ENCODE peak calls at places on chromosomes 11 and 22, in ten cellular contexts. U is astrocyte of the spinal cord, F is hepatocyte, K is NT2/D1, P is fibroblast of the aortic adventitia, J is H7, Z is upper lobe of right lung, X is fibroblast of mammary gland, H is neural progenitor cell, R is pancreas. O is an unnamed sample.

GRCh38 chr11:12900496-12900895 is 108.6 kb upstream of the RASSF10 start:
- DNase-seq in U (peak), F (peak), K (no peak), P (peak), J (no peak), Z (no peak), X (peak), H (no peak), R (no peak), O (peak)

GRCh38 chr11:76073716-76074115 is 132.6 kb downstream of the WNT11 start:
- DNase-seq in U (peak), F (no peak), K (no peak), P (peak), J (no peak), Z (no peak), X (peak), H (no peak), R (no peak), O (no peak)

GRCh38 chr22:29710922-29711593 is 8.7 kb upstream of the CABP7 start:
- DNase-seq in U (no peak), F (no peak), K (no peak), P (no peak), J (no peak), Z (no peak), X (no peak), H (no peak), R (peak), O (no peak)

GRCh38 chr22:46052801-46053562 is 76.0 kb upstream of the WNT7B start:
- DNase-seq in U (peak), F (no peak), K (no peak), P (peak), J (peak), Z (peak), X (peak), H (no peak), R (peak), O (peak)

GRCh38 chr11:134333951-134334350 is 2.2 kb downstream of the GLB1L2 start:
- DNase-seq in U (no peak), F (no peak), K (no peak), P (no peak), J (no peak), Z (no peak), X (no peak), H (no peak), R (no peak), O (no peak)

GRCh38 chr11:44128729-44129128 is 33.3 kb downstream of the EXT2 start:
- DNase-seq in U (no peak), F (no peak), K (no peak), P (no peak), J (no peak), Z (no peak), X (no peak), H (no peak), R (no peak), O (no peak)

GRCh38 chr11:88352139-88352538 is 14.6 kb upstream of the CTSC start:
- DNase-seq in U (peak), F (peak), K (no peak), P (peak), J (no peak), Z (no peak), X (no peak), H (no peak), R (no peak), O (no peak)

GRCh38 chr11:1146311-1146864 is 11.4 kb upstream of the MUC5AC start:
- DNase-seq in U (no peak), F (no peak), K (no peak), P (no peak), J (peak), Z (peak), X (no peak), H (no peak), R (no peak), O (no peak)

GRCh38 chr11:75816561-75817239 is 1.7 kb downstream of the UVRAG start:
- DNase-seq in U (no peak), F (no peak), K (no peak), P (no peak), J (no peak), Z (no peak), X (peak), H (no peak), R (no peak), O (no peak)

GRCh38 chr11:58629857-58630256 is 7.4 kb downstream of the CNTF start:
- DNase-seq in U (peak), F (peak), K (no peak), P (peak), J (peak), Z (no peak), X (peak), H (peak), R (no peak), O (peak)

GRCh38 chr11:69055598-69056516 is 7.1 kb downstream of the TPCN2 start:
- DNase-seq in U (no peak), F (no peak), K (no peak), P (no peak), J (no peak), Z (peak), X (no peak), H (no peak), R (no peak), O (no peak)

GRCh38 chr11:131734871-131735270 is 364.5 kb downstream of the NTM start:
- DNase-seq in U (no peak), F (no peak), K (no peak), P (peak), J (no peak), Z (no peak), X (no peak), H (no peak), R (no peak), O (no peak)

GRCh38 chr11:118910309-118911112 is 15.2 kb downstream of the BCL9L start:
- DNase-seq in U (peak), F (peak), K (no peak), P (peak), J (peak), Z (peak), X (peak), H (peak), R (peak), O (peak)

GRCh38 chr11:103736986-103737622 is 299.3 kb upstream of the DDI1 start:
- DNase-seq in U (no peak), F (no peak), K (no peak), P (peak), J (no peak), Z (no peak), X (no peak), H (no peak), R (no peak), O (no peak)

GRCh38 chr11:75022289-75022688 is 33.6 kb downstream of the NEU3 start:
- DNase-seq in U (no peak), F (no peak), K (no peak), P (no peak), J (no peak), Z (no peak), X (no peak), H (no peak), R (no peak), O (peak)

GRCh38 chr11:132158091-132158490 is 787.7 kb downstream of the NTM start:
- DNase-seq in U (no peak), F (peak), K (peak), P (no peak), J (peak), Z (no peak), X (peak), H (peak), R (no peak), O (peak)

GRCh38 chr11:70483077-70483861 is 84.9 kb downstream of the CTTN start:
- DNase-seq in U (peak), F (peak), K (no peak), P (peak), J (peak), Z (peak), X (peak), H (no peak), R (no peak), O (peak)

GRCh38 chr11:79438631-79439429 is 2.0 kb downstream of the TENM4 start:
- DNase-seq in U (peak), F (peak), K (no peak), P (peak), J (peak), Z (peak), X (peak), H (peak), R (no peak), O (peak)

GRCh38 chr11:111426615-111427014 is 47.5 kb upstream of the POU2AF1 start:
- DNase-seq in U (no peak), F (no peak), K (no peak), P (no peak), J (no peak), Z (no peak), X (no peak), H (no peak), R (no peak), O (peak)

GRCh38 chr11:119975561-119976152 is 162.3 kb downstream of the TRIM29 start:
- DNase-seq in U (no peak), F (no peak), K (peak), P (no peak), J (peak), Z (no peak), X (no peak), H (peak), R (no peak), O (no peak)

GRCh38 chr11:117934526-117935307 is 5.5 kb upstream of the TMPRSS13 start:
- DNase-seq in U (no peak), F (no peak), K (no peak), P (no peak), J (no peak), Z (no peak), X (no peak), H (no peak), R (no peak), O (no peak)

GRCh38 chr22:42366815-42367581 is 65.2 kb downstream of the NFAM1 start:
- DNase-seq in U (no peak), F (no peak), K (no peak), P (peak), J (no peak), Z (no peak), X (no peak), H (no peak), R (no peak), O (no peak)

GRCh38 chr22:35381424-35381772 is 502 bp downstream of the HMOX1 start:
- DNase-seq in U (no peak), F (peak), K (no peak), P (no peak), J (no peak), Z (no peak), X (no peak), H (no peak), R (no peak), O (no peak)

GRCh38 chr11:66317322-66317765 is 500 bp upstream of the CD248 start:
- DNase-seq in U (no peak), F (peak), K (no peak), P (peak), J (peak), Z (peak), X (peak), H (no peak), R (no peak), O (no peak)

GRCh38 chr11:29448246-29448877 is 568.5 kb downstream of the KCNA4 start:
- DNase-seq in U (peak), F (peak), K (no peak), P (peak), J (peak), Z (no peak), X (peak), H (peak), R (no peak), O (peak)

GRCh38 chr11:61102667-61103491 is 590 bp downstream of the CD5 start:
- DNase-seq in U (no peak), F (no peak), K (no peak), P (no peak), J (peak), Z (peak), X (no peak), H (no peak), R (no peak), O (no peak)

GRCh38 chr11:44972746-44973435 is 22.2 kb upstream of the TP53I11 start:
- DNase-seq in U (no peak), F (no peak), K (no peak), P (peak), J (no peak), Z (no peak), X (no peak), H (no peak), R (no peak), O (no peak)

GRCh38 chr11:62146476-62147200 is 22.8 kb downstream of the INCENP start:
- DNase-seq in U (no peak), F (no peak), K (no peak), P (no peak), J (no peak), Z (peak), X (no peak), H (no peak), R (no peak), O (no peak)

GRCh38 chr22:29383740-29384139 is 4.6 kb downstream of the AP1B1 start:
- DNase-seq in U (no peak), F (no peak), K (no peak), P (no peak), J (no peak), Z (no peak), X (no peak), H (no peak), R (no peak), O (no peak)

GRCh38 chr11:257766-258493 is 20.3 kb upstream of the NLRP6 start:
- DNase-seq in U (no peak), F (no peak), K (no peak), P (no peak), J (no peak), Z (no peak), X (no peak), H (no peak), R (no peak), O (no peak)

GRCh38 chr22:23077627-23078461 is 7.5 kb downstream of the GNAZ start:
- DNase-seq in U (no peak), F (no peak), K (no peak), P (no peak), J (peak), Z (no peak), X (no peak), H (no peak), R (no peak), O (no peak)

GRCh38 chr11:73335204-73335923 is 27.3 kb downstream of the ARHGEF17 start:
- DNase-seq in U (peak), F (peak), K (peak), P (peak), J (peak), Z (peak), X (peak), H (peak), R (peak), O (peak)

GRCh38 chr11:45774786-45775185 is 30.2 kb upstream of the SLC35C1 start:
- DNase-seq in U (no peak), F (no peak), K (no peak), P (no peak), J (no peak), Z (no peak), X (no peak), H (no peak), R (no peak), O (no peak)

GRCh38 chr11:95778699-95779098 is 10.9 kb downstream of the FAM76B start:
- DNase-seq in U (no peak), F (no peak), K (no peak), P (no peak), J (no peak), Z (no peak), X (no peak), H (no peak), R (no peak), O (no peak)

GRCh38 chr22:20430641-20431519 is 6.7 kb downstream of the SCARF2 start:
- DNase-seq in U (no peak), F (peak), K (no peak), P (no peak), J (peak), Z (peak), X (no peak), H (peak), R (peak), O (peak)

GRCh38 chr11:62592989-62593421 is 1.7 kb upstream of the TUT1 start:
- DNase-seq in U (no peak), F (no peak), K (no peak), P (no peak), J (no peak), Z (no peak), X (no peak), H (no peak), R (no peak), O (no peak)

DNA sequence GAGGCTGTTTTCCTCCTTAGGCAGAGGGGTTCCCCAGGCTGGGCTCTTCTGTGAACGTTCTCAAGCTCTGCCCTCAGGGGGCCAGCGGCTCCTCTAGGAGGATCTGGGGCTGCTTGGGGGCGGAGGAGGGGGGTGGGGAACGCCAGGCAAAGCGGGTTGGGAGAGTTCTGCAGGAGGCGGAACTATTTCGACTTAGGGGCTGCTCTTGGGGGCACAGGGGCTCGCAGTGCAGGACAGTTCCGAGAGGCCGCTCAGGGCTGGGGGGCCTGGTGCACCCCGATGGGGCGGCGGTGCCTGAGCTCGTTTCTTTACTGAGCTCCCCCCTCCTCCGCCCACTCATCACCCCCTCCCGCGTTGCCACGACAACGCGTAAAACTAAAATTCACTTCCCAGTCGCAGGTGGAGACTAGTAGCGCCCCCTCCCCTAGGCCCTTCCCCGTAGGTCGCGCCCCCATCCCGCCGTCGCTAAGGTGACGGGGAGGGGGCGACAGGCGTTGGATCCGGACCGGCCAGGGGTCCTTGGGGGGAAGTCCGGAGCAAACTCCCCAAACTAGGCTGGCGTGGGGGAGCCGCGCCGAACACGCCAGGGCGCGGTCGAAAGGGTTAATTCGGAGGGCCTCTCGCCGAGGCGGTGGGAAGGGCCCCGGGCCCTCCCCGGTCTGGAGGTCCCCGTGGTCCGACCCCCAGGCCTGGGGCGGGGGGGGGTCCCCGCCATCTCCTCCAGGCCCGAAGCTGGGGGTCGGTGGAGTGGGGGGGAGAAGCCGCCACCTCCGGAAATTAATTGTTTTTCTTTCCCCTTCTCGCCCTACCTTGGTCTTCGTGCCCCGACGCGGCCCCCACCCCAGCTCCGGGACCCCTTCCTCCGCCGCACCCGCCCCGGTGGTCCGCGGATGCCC is 856 bp downstream of the SHANK3 start:
- DNase-seq in U (no peak), F (peak), K (no peak), P (no peak), J (peak), Z (no peak), X (no peak), H (peak), R (no peak), O (no peak)
- H3K4me3 ChIP-seq in U (no peak), F (peak), K (peak), P (no peak), J (peak), Z (peak), X (no peak), H (peak), R (peak), O (no peak)

GRCh38 chr22:27603111-27603822 is 198.3 kb downstream of the MN1 start:
- DNase-seq in U (no peak), F (no peak), K (no peak), P (peak), J (no peak), Z (no peak), X (no peak), H (no peak), R (no peak), O (no peak)
- H3K4me3 ChIP-seq in U (no peak), F (no peak), K (no peak), P (no peak), J (no peak), Z (no peak), X (no peak), H (no peak), R (no peak), O (no peak)

DNA sequence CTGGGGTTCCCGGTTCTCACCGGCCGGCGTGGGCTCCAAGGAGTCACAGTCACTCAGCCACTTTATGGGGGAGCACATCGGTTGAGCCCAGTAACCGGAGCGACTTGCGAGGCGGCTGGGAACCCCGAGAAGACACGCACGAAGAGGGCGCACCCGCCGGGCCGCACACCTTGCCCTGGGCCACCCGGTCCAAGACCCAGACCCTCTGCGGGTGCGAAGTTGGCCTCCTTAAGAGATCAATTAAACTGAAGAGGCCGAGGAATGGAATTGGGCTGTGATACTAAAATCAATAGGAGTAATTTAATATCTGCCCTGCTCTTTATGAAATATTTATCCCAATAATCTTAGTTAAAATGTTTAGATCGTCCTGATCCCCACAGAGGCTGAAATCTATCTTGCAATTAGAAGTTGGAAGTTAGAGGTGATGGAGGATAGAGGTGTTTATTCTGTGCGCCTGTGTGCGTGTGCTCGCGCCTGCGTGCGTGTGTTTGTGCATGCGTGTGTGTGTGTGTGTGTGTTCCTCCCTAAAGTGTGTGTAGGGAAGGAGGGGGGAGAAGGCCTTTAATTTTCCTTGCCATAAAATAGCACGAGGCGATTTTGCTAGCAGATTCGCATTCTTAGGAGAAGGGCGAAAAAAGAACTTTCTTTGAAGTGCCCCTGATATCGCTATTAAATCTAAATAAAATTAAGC is 978 bp upstream of the MN1 start:
- DNase-seq in U (no peak), F (no peak), K (no peak), P (peak), J (peak), Z (no peak), X (no peak), H (no peak), R (no peak), O (no peak)
- H3K4me3 ChIP-seq in U (peak), F (peak), K (peak), P (peak), J (peak), Z (peak), X (peak), H (peak), R (peak), O (peak)

DNA sequence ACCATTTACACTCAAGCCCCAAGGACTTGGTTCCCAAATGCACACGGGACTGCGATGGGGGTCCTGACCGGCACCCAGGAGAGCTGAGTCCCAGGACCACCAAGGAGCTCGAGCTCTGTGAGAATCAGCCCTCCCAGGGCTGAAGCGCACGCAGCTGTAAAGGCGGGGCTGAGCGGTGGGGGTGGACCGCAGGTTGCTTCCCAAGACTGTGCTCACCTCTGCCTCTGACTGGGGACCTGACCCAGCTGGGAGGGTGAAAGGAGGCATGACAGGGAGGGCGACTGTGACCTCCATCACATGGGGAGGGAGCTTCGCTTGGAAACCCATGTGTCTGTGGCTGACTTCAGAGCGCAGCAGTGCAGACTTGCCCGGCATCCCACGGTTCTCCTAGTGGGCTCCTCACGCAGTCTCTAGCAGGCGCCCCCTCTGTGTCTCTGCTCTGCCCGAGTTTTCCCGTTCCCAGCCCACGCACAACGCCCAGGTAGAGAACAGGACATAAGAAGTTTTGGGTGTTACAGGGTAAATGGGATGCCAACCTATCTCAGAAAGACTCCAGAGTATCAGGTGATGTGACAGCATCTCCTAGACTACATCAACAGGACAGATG is 15.4 kb upstream of the NAP1L4 start:
- DNase-seq in U (no peak), F (no peak), K (no peak), P (no peak), J (no peak), Z (peak), X (no peak), H (no peak), R (no peak), O (no peak)
- H3K4me3 ChIP-seq in U (no peak), F (no peak), K (no peak), P (no peak), J (no peak), Z (no peak), X (no peak), H (no peak), R (no peak), O (no peak)

GRCh38 chr11:57311109-57311936 is 13.4 kb downstream of the TNKS1BP1 start:
- DNase-seq in U (peak), F (peak), K (peak), P (peak), J (peak), Z (peak), X (peak), H (peak), R (peak), O (peak)
- H3K4me3 ChIP-seq in U (peak), F (peak), K (peak), P (peak), J (peak), Z (peak), X (peak), H (peak), R (peak), O (peak)

O was measured in epithelial cell of esophagus.